ENCODE peak calls at places on chromosomes 1 and 21, in six cellular contexts. One of them, this sample, is unnamed.

GRCh38 chr1:225461533-225462428 is 33.9 kb upstream of the LBR start:
- DNase-seq in body of pancreas: no peak
- DNase-seq in cardiac fibroblast: no peak
- DNase-seq in HFFc6: no peak
- DNase-seq in activated naive CD8-positive, alpha-beta T cell treated with anti-CD3 and anti-CD28 coated beads, Interleukin-2, amount 50 U/mL, for 24 hours: no peak
- DNase-seq in IMR-90: no peak
- DNase-seq in this sample: no peak

GRCh38 chr21:35266546-35266945 is 217.4 kb upstream of the RUNX1 start:
- DNase-seq in body of pancreas: no peak
- DNase-seq in cardiac fibroblast: no peak
- DNase-seq in HFFc6: peak
- DNase-seq in activated naive CD8-positive, alpha-beta T cell treated with anti-CD3 and anti-CD28 coated beads, Interleukin-2, amount 50 U/mL, for 24 hours: no peak
- DNase-seq in IMR-90: no peak
- DNase-seq in this sample: no peak

GRCh38 chr1:1577367-1578011 is 2.8 kb upstream of the SSU72 start:
- DNase-seq in body of pancreas: no peak
- DNase-seq in cardiac fibroblast: no peak
- DNase-seq in HFFc6: no peak
- DNase-seq in activated naive CD8-positive, alpha-beta T cell treated with anti-CD3 and anti-CD28 coated beads, Interleukin-2, amount 50 U/mL, for 24 hours: no peak
- DNase-seq in IMR-90: no peak
- DNase-seq in this sample: no peak

GRCh38 chr1:198880818-198881597 is 242.2 kb downstream of the PTPRC start:
- DNase-seq in body of pancreas: no peak
- DNase-seq in cardiac fibroblast: peak
- DNase-seq in HFFc6: peak
- DNase-seq in activated naive CD8-positive, alpha-beta T cell treated with anti-CD3 and anti-CD28 coated beads, Interleukin-2, amount 50 U/mL, for 24 hours: no peak
- DNase-seq in IMR-90: peak
- DNase-seq in this sample: peak

GRCh38 chr1:168637350-168637991 is 61.1 kb downstream of the XCL1 start:
- DNase-seq in body of pancreas: no peak
- DNase-seq in cardiac fibroblast: peak
- DNase-seq in HFFc6: peak
- DNase-seq in activated naive CD8-positive, alpha-beta T cell treated with anti-CD3 and anti-CD28 coated beads, Interleukin-2, amount 50 U/mL, for 24 hours: no peak
- DNase-seq in IMR-90: peak
- DNase-seq in this sample: peak

GRCh38 chr1:174949061-174949460 is 50.7 kb upstream of the CACYBP start:
- DNase-seq in body of pancreas: no peak
- DNase-seq in cardiac fibroblast: no peak
- DNase-seq in HFFc6: no peak
- DNase-seq in activated naive CD8-positive, alpha-beta T cell treated with anti-CD3 and anti-CD28 coated beads, Interleukin-2, amount 50 U/mL, for 24 hours: no peak
- DNase-seq in IMR-90: no peak
- DNase-seq in this sample: no peak

GRCh38 chr1:64743954-64744491 is 852 bp upstream of the RAVER2 start:
- DNase-seq in body of pancreas: peak
- DNase-seq in cardiac fibroblast: no peak
- DNase-seq in HFFc6: no peak
- DNase-seq in activated naive CD8-positive, alpha-beta T cell treated with anti-CD3 and anti-CD28 coated beads, Interleukin-2, amount 50 U/mL, for 24 hours: no peak
- DNase-seq in IMR-90: no peak
- DNase-seq in this sample: no peak

GRCh38 chr1:110874303-110875215 is 1.6 kb downstream of the CD53 start:
- DNase-seq in body of pancreas: no peak
- DNase-seq in cardiac fibroblast: peak
- DNase-seq in HFFc6: no peak
- DNase-seq in activated naive CD8-positive, alpha-beta T cell treated with anti-CD3 and anti-CD28 coated beads, Interleukin-2, amount 50 U/mL, for 24 hours: no peak
- DNase-seq in IMR-90: no peak
- DNase-seq in this sample: no peak

GRCh38 chr1:236507022-236507700 is 16.6 kb upstream of the LGALS8 start:
- DNase-seq in body of pancreas: peak
- DNase-seq in cardiac fibroblast: peak
- DNase-seq in HFFc6: peak
- DNase-seq in activated naive CD8-positive, alpha-beta T cell treated with anti-CD3 and anti-CD28 coated beads, Interleukin-2, amount 50 U/mL, for 24 hours: no peak
- DNase-seq in IMR-90: peak
- DNase-seq in this sample: peak

GRCh38 chr1:227899141-227899819 is 48.5 kb downstream of the WNT9A start:
- DNase-seq in body of pancreas: no peak
- DNase-seq in cardiac fibroblast: no peak
- DNase-seq in HFFc6: no peak
- DNase-seq in activated naive CD8-positive, alpha-beta T cell treated with anti-CD3 and anti-CD28 coated beads, Interleukin-2, amount 50 U/mL, for 24 hours: no peak
- DNase-seq in IMR-90: no peak
- DNase-seq in this sample: no peak

GRCh38 chr1:9279172-9279840 is 13.4 kb upstream of the SPSB1 start:
- DNase-seq in body of pancreas: no peak
- DNase-seq in cardiac fibroblast: no peak
- DNase-seq in HFFc6: no peak
- DNase-seq in activated naive CD8-positive, alpha-beta T cell treated with anti-CD3 and anti-CD28 coated beads, Interleukin-2, amount 50 U/mL, for 24 hours: peak
- DNase-seq in IMR-90: peak
- DNase-seq in this sample: no peak

This sample was measured in fibroblast of villous mesenchyme.